ENCODE peak calls at places on chromosomes 16 and 17, in seven cellular contexts. R, P, W, T, O, V and U are unnamed samples.

GRCh38 chr17:56257075-56257474 is 103.8 kb downstream of the ANKFN1 start:
- DNase-seq in R (no peak), P (no peak), W (no peak), T (no peak), O (no peak), V (no peak), U (no peak)

GRCh38 chr16:87560428-87561199 is 41.7 kb upstream of the JPH3 start:
- DNase-seq in R (no peak), P (peak), W (no peak), T (peak), O (no peak), V (peak), U (no peak)

GRCh38 chr17:80732268-80732667 is 187.6 kb downstream of the RPTOR start:
- DNase-seq in R (no peak), P (no peak), W (no peak), T (no peak), O (no peak), V (no peak), U (no peak)

GRCh38 chr16:80151706-80152073 is 389.1 kb upstream of the DYNLRB2 start:
- DNase-seq in R (no peak), P (no peak), W (no peak), T (peak), O (no peak), V (no peak), U (no peak)

GRCh38 chr16:47461598-47462266 is 601 bp downstream of the PHKB start:
- DNase-seq in R (no peak), P (no peak), W (no peak), T (peak), O (no peak), V (peak), U (no peak)

GRCh38 chr16:29744541-29745101 is 1.2 kb downstream of the C16orf54 start:
- DNase-seq in R (no peak), P (no peak), W (no peak), T (no peak), O (no peak), V (no peak), U (no peak)

GRCh38 chr17:57514614-57515013 is 230.5 kb downstream of the CCDC182 start:
- DNase-seq in R (no peak), P (no peak), W (no peak), T (no peak), O (no peak), V (peak), U (no peak)

GRCh38 chr17:51711581-51711980 is 446.9 kb downstream of the CA10 start:
- DNase-seq in R (no peak), P (peak), W (no peak), T (no peak), O (no peak), V (no peak), U (no peak)

GRCh38 chr16:3485821-3486505 is 9.3 kb downstream of the C16orf90 start:
- DNase-seq in R (no peak), P (no peak), W (no peak), T (no peak), O (no peak), V (no peak), U (no peak)

GRCh38 chr16:73306901-73307413 is 259.0 kb upstream of the ZFHX3 start:
- DNase-seq in R (no peak), P (no peak), W (no peak), T (no peak), O (no peak), V (no peak), U (no peak)

GRCh38 chr16:3536271-3536671 is 35.5 kb downstream of the CLUAP1 start:
- DNase-seq in R (no peak), P (no peak), W (no peak), T (no peak), O (no peak), V (no peak), U (no peak)

GRCh38 chr17:6457688-6458190 is 13.5 kb downstream of the PIMREG start:
- DNase-seq in R (no peak), P (no peak), W (no peak), T (peak), O (no peak), V (peak), U (no peak)

GRCh38 chr17:51662204-51663056 is 402.1 kb downstream of the UTP18 start:
- DNase-seq in R (no peak), P (no peak), W (no peak), T (no peak), O (no peak), V (no peak), U (no peak)

GRCh38 chr17:74960739-74961342 is 11.7 kb downstream of the HID1 start:
- DNase-seq in R (no peak), P (peak), W (peak), T (peak), O (no peak), V (peak), U (no peak)